ENCODE peak calls at places on chromosomes 6 and 20, in seven cellular contexts. D is KBM-7; H is glutamatergic neuron; E is activated CD4-positive, alpha-beta memory T cell treated with anti-CD3 and anti-CD28 coated beads for 36 hours; F is amniotic stem cell; Y is A172; G is smooth muscle cell of the brain vasculature. K is an unnamed sample.

GRCh38 chr20:37522258-37523011 is 1.4 kb downstream of the NNAT start:
- DNase-seq in Y (no peak), G (no peak), E (no peak), F (no peak), H (peak), D (no peak), K (no peak)

GRCh38 chr20:17026346-17026745 is 200.5 kb upstream of the PCSK2 start:
- DNase-seq in E (no peak), D (no peak), F (no peak), G (no peak), H (no peak), Y (no peak), K (no peak)

GRCh38 chr6:85403331-85404015 is 46.4 kb upstream of the NT5E start:
- DNase-seq in H (no peak), Y (peak), F (peak), D (no peak), E (no peak), G (no peak), K (no peak)

GRCh38 chr6:26033132-26033941 is 53.9 kb upstream of the HFE start:
- DNase-seq in Y (peak), H (peak), G (no peak), F (peak), D (peak), E (peak), K (peak)

GRCh38 chr6:48307583-48307982 is 196.6 kb upstream of the PTCHD4 start:
- DNase-seq in F (no peak), G (no peak), E (no peak), D (no peak), H (no peak), Y (no peak), K (no peak)

GRCh38 chr6:53795702-53796450 is 1.1 kb downstream of the LRRC1 start:
- DNase-seq in E (peak), F (no peak), Y (no peak), H (peak), D (peak), G (no peak), K (peak)

GRCh38 chr6:39054577-39055142 is 6.1 kb downstream of the GLP1R start:
- DNase-seq in H (no peak), D (no peak), G (no peak), F (no peak), Y (no peak), E (no peak), K (no peak)

GRCh38 chr6:156687875-156688549 is 89.2 kb upstream of the ARID1B start:
- DNase-seq in D (no peak), G (no peak), F (no peak), H (peak), E (no peak), Y (no peak), K (peak)

GRCh38 chr6:4549556-4550226 is 226.5 kb upstream of the CDYL start:
- DNase-seq in Y (no peak), F (no peak), H (no peak), E (no peak), D (no peak), G (no peak), K (no peak)

GRCh38 chr6:7425808-7426190 is 36.2 kb downstream of the RIOK1 start:
- DNase-seq in H (no peak), G (no peak), F (no peak), D (no peak), E (no peak), Y (no peak), K (no peak)

GRCh38 chr6:7901780-7902179 is 8.8 kb downstream of the TXNDC5 start:
- DNase-seq in G (no peak), Y (no peak), F (no peak), H (no peak), E (no peak), D (no peak), K (no peak)

K was measured in activated naive CD4-positive, alpha-beta T cell treated with anti-CD3 and anti-CD28 coated beads for 36 hours.